ENCODE peak calls at places on chromosomes 6 and 20, in seven cellular contexts. M is pancreas, K is psoas muscle, S is Karpas-422, P is right lobe of liver, G is Panc1, L is astrocyte. N is an unnamed sample.

GRCh38 chr6:45704056-45704790 is 311.4 kb downstream of the CLIC5 start:
- DNase-seq in M (no peak), K (no peak), S (peak; percentile 32), P (no peak), G (no peak), L (no peak), N (no peak)

GRCh38 chr6:156242206-156242605 is 535.0 kb upstream of the ARID1B start:
- DNase-seq in M (no peak), K (no peak), S (no peak), P (no peak), G (no peak), L (no peak), N (no peak)

GRCh38 chr20:62596921-62597320 is 45.4 kb upstream of the SLCO4A1 start:
- DNase-seq in M (no peak), K (no peak), S (no peak), P (no peak), G (no peak), L (no peak), N (no peak)

GRCh38 chr20:32672982-32673727 is 586 bp downstream of the C20orf203 start:
- DNase-seq in M (no peak), K (no peak), S (peak; percentile 49), P (no peak), G (no peak), L (no peak), N (no peak)

GRCh38 chr20:10798811-10799210 is 125.0 kb upstream of the JAG1 start:
- DNase-seq in M (peak; percentile 43), K (no peak), S (no peak), P (no peak), G (no peak), L (peak; percentile 68), N (no peak)

GRCh38 chr6:71330501-71330900 is 41.9 kb downstream of the OGFRL1 start:
- DNase-seq in M (no peak), K (no peak), S (no peak), P (no peak), G (no peak), L (no peak), N (no peak)

GRCh38 chr6:167825059-167825758 is 1.5 kb upstream of the AFDN start:
- DNase-seq in M (no peak), K (no peak), S (no peak), P (peak; percentile 73), G (no peak), L (no peak), N (no peak)

GRCh38 chr20:37394543-37395410 is 48.8 kb downstream of the SRC start:
- DNase-seq in M (no peak), K (peak; percentile 38), S (no peak), P (no peak), G (no peak), L (no peak), N (peak; percentile 47)

GRCh38 chr6:75932067-75932466 is 140.4 kb downstream of the IMPG1 start:
- DNase-seq in M (peak; percentile 65), K (no peak), S (peak; percentile 72), P (no peak), G (no peak), L (no peak), N (no peak)

GRCh38 chr20:38046572-38046971 is 13.0 kb downstream of the RPRD1B start:
- DNase-seq in M (no peak), K (no peak), S (no peak), P (no peak), G (no peak), L (no peak), N (no peak)

GRCh38 chr6:138970159-138970558 is 17.9 kb downstream of the REPS1 start:
- DNase-seq in M (no peak), K (no peak), S (no peak), P (no peak), G (no peak), L (no peak), N (no peak)

GRCh38 chr20:48945840-48946514 is 24.5 kb downstream of the ARFGEF2 start:
- DNase-seq in M (peak; percentile 63), K (no peak), S (no peak), P (no peak), G (peak; percentile 45), L (no peak), N (no peak)

GRCh38 chr6:163634514-163635171 is 220.1 kb downstream of the QKI start:
- DNase-seq in M (no peak), K (no peak), S (no peak), P (no peak), G (no peak), L (no peak), N (no peak)

GRCh38 chr20:39897058-39897457 is 792.0 kb downstream of the MAFB start:
- DNase-seq in M (no peak), K (no peak), S (no peak), P (no peak), G (no peak), L (peak; percentile 97), N (no peak)

GRCh38 chr6:47737406-47737805 is 39.0 kb downstream of the ADGRF4 start:
- DNase-seq in M (no peak), K (no peak), S (no peak), P (no peak), G (no peak), L (peak; percentile 53), N (no peak)

GRCh38 chr20:20638877-20639276 is 73.6 kb downstream of the RALGAPA2 start:
- DNase-seq in M (no peak), K (no peak), S (no peak), P (no peak), G (no peak), L (no peak), N (no peak)

GRCh38 chr6:1652842-1653241 is 43.1 kb downstream of the FOXC1 start:
- DNase-seq in M (no peak), K (no peak), S (no peak), P (no peak), G (no peak), L (no peak), N (peak; percentile 55)

GRCh38 chr6:96458771-96459170 is 62.8 kb upstream of the UFL1 start:
- DNase-seq in M (no peak), K (no peak), S (no peak), P (no peak), G (no peak), L (no peak), N (no peak)

GRCh38 chr6:105757512-105758200 is 328.5 kb upstream of the PRDM1 start:
- DNase-seq in M (no peak), K (no peak), S (no peak), P (no peak), G (no peak), L (no peak), N (no peak)
- H3K4me3 ChIP-seq in M (no peak overlapping the region), K (no peak overlapping the region), S (no peak overlapping the region), P (no peak overlapping the region), G (no peak overlapping the region), L (no peak overlapping the region), N (no peak overlapping the region)

GRCh38 chr6:133358598-133358997 is 117.4 kb downstream of the EYA4 start:
- DNase-seq in M (no peak), K (no peak), S (no peak), P (no peak), G (no peak), L (no peak), N (no peak)
- H3K27ac ChIP-seq in M (no peak overlapping the region), K (peak overlapping the region; percentile 86), S (no peak overlapping the region), P (no peak overlapping the region), G (no peak overlapping the region), L (no peak overlapping the region), N (no peak overlapping the region)

DNA sequence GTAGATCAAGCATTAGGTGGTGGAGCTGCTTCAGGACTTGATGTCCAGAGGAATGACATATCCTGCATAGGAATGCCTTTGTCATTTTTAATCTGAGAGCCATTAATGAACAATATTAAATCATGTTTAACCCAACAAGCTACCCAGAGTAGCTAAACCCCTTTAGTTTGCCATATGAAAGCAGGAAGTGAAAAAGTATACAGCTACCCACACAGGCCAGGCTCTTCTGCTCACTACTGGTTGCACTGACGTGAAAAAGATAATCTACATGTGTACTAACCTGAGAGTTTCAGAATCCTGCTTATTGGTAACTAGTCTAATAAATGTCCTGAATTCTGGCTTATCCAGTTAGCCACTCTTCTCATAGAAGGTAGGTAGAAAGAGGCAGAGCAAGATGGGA is 19.9 kb downstream of the GLYATL3 start:
- DNase-seq in M (no peak), K (no peak), S (no peak), P (no peak), G (no peak), L (no peak), N (no peak)
- H3K27me3 ChIP-seq in M (no peaks in the 10 kb centered on the region), K (no peaks in the 10 kb centered on the region), S (no peaks in the 10 kb centered on the region), P (no peaks in the 10 kb centered on the region), G (no peaks in the 10 kb centered on the region), L (no peaks in the 10 kb centered on the region), N (no peaks in the 10 kb centered on the region)

GRCh38 chr6:108585921-108586320 is 25.2 kb downstream of the FOXO3 start:
- DNase-seq in M (no peak), K (no peak), S (no peak), P (no peak), G (no peak), L (no peak), N (no peak)

GRCh38 chr6:108588586-108588985 is 27.9 kb downstream of the FOXO3 start:
- DNase-seq in M (no peak), K (peak; percentile 49), S (no peak), P (no peak), G (no peak), L (peak; percentile 63), N (peak; percentile 53)

GRCh38 chr6:108584323-108584722 is 23.6 kb downstream of the FOXO3 start:
- DNase-seq in M (no peak), K (no peak), S (no peak), P (no peak), G (no peak), L (no peak), N (no peak)

GRCh38 chr6:108589244-108589730 is 28.6 kb downstream of the FOXO3 start:
- DNase-seq in M (peak; percentile 67), K (peak; percentile 90), S (no peak), P (peak; percentile 65), G (peak; percentile 15), L (peak; percentile 56), N (peak; percentile 71)

DNA sequence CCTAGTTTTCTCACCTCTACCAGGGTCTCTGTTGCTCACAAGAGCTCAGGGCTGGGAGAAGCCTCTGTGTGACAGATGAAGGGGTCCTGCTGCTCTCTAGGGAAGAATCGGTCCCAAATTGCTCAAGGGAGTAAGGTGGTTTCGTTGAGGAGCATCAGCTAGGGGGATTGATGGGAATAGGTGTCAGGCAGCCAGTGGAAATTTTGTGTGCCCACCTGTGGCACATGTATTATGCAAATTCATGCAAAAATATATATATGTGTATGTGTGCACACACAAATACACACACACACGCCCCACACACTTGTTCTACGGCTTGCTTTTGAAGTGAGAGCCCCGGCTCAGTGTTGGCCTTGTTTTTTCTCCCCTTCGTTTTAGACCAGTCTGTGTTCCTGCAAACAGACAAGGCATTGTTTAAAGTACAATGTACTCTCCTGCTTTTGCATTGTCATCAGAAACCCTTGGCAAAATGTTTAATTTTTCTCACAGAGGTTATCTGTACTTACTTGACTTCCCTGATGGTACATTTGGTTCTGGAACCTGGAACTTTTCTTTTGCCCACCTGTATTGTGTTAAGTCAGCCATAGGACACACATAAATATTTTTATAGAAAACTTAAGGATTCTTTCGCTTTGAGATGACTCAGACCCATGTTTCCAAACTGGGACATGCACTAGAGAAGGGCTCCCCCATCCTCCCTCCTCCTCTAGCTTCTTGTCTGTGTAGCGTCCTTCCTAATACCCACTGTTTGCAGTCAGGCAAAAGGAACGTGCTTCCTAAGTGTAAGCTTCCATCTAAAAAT is 26.7 kb downstream of the FOXO3 start:
- DNase-seq in M (no peak), K (no peak), S (no peak), P (no peak), G (no peak), L (peak; percentile 78), N (no peak)
- H3K4me3 ChIP-seq in M (no peak overlapping the region), K (peak overlapping the region; percentile 31), S (no peak overlapping the region), P (no peak overlapping the region), G (no peak overlapping the region), L (no peak overlapping the region), N (no peak overlapping the region)

GRCh38 chr6:136069119-136069518 is 181.0 kb downstream of the MTFR2 start:
- DNase-seq in M (no peak), K (no peak), S (no peak), P (no peak), G (no peak), L (peak; percentile 63), N (no peak)
- H3K27ac ChIP-seq in M (peak overlapping the region; percentile 74), K (no peak overlapping the region), S (no peak overlapping the region), P (no peak overlapping the region), G (no peak overlapping the region), L (peak overlapping the region; percentile 74), N (no peak overlapping the region)